ENCODE peak calls at places on chromosome 21, in four cellular contexts. G is AG09309, X is sigmoid colon, K is progenitor cell of endocrine pancreas. P is an unnamed sample.

GRCh38 chr21:35048183-35048601 is 910 bp downstream of the RUNX1 start:
- DNase-seq in G (no peak), X (no peak), K (no peak), P (no peak)

GRCh38 chr21:33662046-33662445 is 19.7 kb downstream of the ITSN1 start:
- DNase-seq in G (no peak), X (no peak), K (no peak), P (no peak)

GRCh38 chr21:31665397-31665796 is 5.9 kb downstream of the SOD1 start:
- DNase-seq in G (no peak), X (no peak), K (no peak), P (no peak)

GRCh38 chr21:31335957-31336738 is 7.9 kb downstream of the TIAM1 start:
- DNase-seq in G (peak; percentile 63), X (peak; percentile 70), K (no peak), P (no peak)

GRCh38 chr21:36550761-36551160 is 70.8 kb upstream of the CLDN14 start:
- DNase-seq in G (no peak), X (no peak), K (no peak), P (no peak)

GRCh38 chr21:46379105-46379504 is 55.1 kb downstream of the PCNT start:
- DNase-seq in G (no peak), X (no peak), K (no peak), P (no peak)

GRCh38 chr21:31310750-31311149 is 33.3 kb downstream of the TIAM1 start:
- DNase-seq in G (no peak), X (no peak), K (no peak), P (no peak)

GRCh38 chr21:42456457-42456856 is 39.6 kb downstream of the RSPH1 start:
- DNase-seq in G (no peak), X (no peak), K (no peak), P (no peak)

GRCh38 chr21:45150630-45151265 is 76.4 kb downstream of the ADARB1 start:
- DNase-seq in G (no peak), X (peak; percentile 48), K (no peak), P (no peak)

GRCh38 chr21:32136546-32136945 is 142.3 kb downstream of the MIS18A start:
- DNase-seq in G (no peak), X (no peak), K (no peak), P (no peak)

GRCh38 chr21:17538576-17538975 is 25.7 kb downstream of the CXADR start:
- DNase-seq in G (no peak), X (no peak), K (no peak), P (no peak)

GRCh38 chr21:27372381-27372780 is 405.5 kb upstream of the ADAMTS5 start:
- DNase-seq in G (no peak), X (no peak), K (no peak), P (no peak)

GRCh38 chr21:41664881-41665765 is 101.7 kb downstream of the RIPK4 start:
- DNase-seq in G (no peak), X (no peak), K (no peak), P (no peak)

GRCh38 chr21:28174006-28174405 is 818.7 kb downstream of the LTN1 start:
- DNase-seq in G (no peak), X (no peak), K (no peak), P (no peak)

GRCh38 chr21:34740198-34740597 is 71.4 kb downstream of the CLIC6 start:
- DNase-seq in G (no peak), X (no peak), K (no peak), P (no peak)

GRCh38 chr21:36859744-36860501 is 106.5 kb downstream of the HLCS start:
- DNase-seq in G (no peak), X (peak; percentile 79), K (no peak), P (no peak)

GRCh38 chr21:34073749-34074282 is 438 bp downstream of the MRPS6 start:
- DNase-seq in G (no peak), X (peak; percentile 64), K (peak; percentile 25), P (no peak)

GRCh38 chr21:40151611-40152010 is 284.4 kb downstream of the PCP4 start:
- DNase-seq in G (no peak), X (no peak), K (no peak), P (no peak)

GRCh38 chr21:45590246-45590725 is 48.0 kb upstream of the SLC19A1 start:
- DNase-seq in G (no peak), X (peak; percentile 87), K (peak; percentile 55), P (no peak)

GRCh38 chr21:28393279-28393678 is 599.4 kb downstream of the LTN1 start:
- DNase-seq in G (no peak), X (no peak), K (no peak), P (no peak)

GRCh38 chr21:18493420-18493819 is 89.8 kb upstream of the TMPRSS15 start:
- DNase-seq in G (no peak), X (no peak), K (no peak), P (no peak)

DNA sequence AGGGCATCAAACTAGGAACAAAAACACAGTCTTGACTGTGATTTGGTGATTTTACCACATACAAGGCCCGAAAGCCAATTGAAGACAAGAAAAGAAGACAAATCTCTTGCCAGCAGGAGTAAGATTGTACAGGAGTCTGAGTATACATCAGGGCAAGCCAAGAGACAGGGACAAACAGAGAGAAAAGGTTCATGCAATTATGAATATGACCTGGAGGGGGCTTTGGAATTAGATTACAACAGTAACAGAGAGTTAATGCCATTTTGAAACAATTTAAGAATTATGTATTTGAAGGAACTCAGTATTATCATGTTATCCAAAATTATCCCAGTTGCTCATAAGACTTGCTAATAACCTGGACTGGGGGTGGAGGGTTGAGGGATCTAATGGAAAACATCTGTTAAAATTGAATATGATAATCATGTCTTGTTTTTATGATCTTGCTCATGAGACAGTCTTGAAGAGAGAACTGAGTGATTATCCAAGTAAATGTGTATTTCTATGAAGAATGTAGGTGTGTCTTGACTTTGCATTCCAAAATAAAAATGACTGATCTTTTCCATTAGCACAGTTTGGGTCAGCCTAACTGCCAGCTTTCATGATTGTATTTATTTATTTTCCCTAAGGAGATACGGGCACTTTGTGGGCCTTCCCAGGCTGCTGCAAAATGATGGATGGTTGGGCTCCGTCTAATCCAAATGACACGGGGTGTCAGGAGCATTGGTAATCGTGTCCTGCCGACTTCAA is 117.7 kb downstream of the ERG start:
- DNase-seq in G (no peak), X (no peak), K (no peak), P (no peak)
- TF ChIP-seq CTCF in G (peak; percentile 27), X (no peak), K (peak; percentile 51), P (peak; percentile 11)

DNA sequence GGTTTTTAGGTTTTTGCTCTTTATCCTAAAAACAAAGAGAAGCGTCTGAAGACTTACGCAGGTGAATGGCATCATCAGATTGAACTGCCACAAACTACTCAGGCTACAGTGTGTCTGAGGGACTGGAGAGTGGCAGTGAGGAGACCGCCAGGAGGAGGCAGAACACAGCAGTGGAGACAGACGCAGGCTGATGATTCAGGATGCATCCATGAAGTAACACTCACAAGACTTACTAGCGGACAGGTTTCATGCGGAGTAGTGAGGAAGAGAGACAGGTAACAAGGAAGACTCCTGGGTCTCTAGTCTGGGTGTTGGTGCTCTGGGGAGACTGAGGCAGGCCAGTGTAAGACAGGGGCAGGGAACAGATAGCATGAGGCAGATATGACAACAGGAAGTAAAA is 5.7 kb downstream of the HSF2BP start:
- DNase-seq in G (no peak), X (no peak), K (no peak), P (no peak)
- TF ChIP-seq CTCF in G (no peak), X (no peak), K (no peak), P (no peak)

GRCh38 chr21:25964009-25964408 is 206.6 kb downstream of the APP start:
- DNase-seq in G (no peak), X (no peak), K (no peak), P (no peak)

GRCh38 chr21:25960423-25960822 is 210.1 kb downstream of the APP start:
- DNase-seq in G (no peak), X (no peak), K (no peak), P (no peak)

GRCh38 chr21:25961042-25961441 is 209.5 kb downstream of the APP start:
- DNase-seq in G (no peak), X (no peak), K (no peak), P (no peak)

GRCh38 chr21:25964926-25965325 is 205.6 kb downstream of the APP start:
- DNase-seq in G (no peak), X (no peak), K (no peak), P (no peak)

GRCh38 chr21:25963186-25963585 is 207.4 kb downstream of the APP start:
- DNase-seq in G (no peak), X (no peak), K (no peak), P (no peak)
- TF ChIP-seq CTCF in G (no peak), X (no peak), K (no peak), P (no peak)

GRCh38 chr21:25624511-25624910 is 14.5 kb upstream of the JAM2 start:
- DNase-seq in G (no peak), X (no peak), K (no peak), P (no peak)

GRCh38 chr21:25626752-25627151 is 12.3 kb upstream of the JAM2 start:
- DNase-seq in G (no peak), X (no peak), K (no peak), P (no peak)

DNA sequence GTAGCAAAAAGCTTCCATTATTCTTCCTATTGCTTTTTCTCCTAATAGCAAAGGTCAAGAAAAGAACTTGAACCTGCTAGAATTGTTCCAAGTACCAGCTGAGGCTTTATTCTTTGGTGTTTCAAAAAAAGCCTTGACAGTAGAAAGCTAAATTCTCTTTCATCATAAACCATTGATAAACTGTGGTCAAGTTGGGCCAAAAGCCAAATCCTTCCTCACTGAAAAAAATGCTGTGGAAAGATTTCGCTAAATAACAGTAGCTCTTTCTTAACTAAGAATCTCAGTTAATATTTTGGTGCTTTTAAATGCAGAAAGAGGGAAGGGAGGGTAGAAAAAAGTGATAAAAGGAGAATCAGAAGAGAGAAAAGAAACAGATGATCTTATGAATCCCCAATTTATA is 14.0 kb upstream of the JAM2 start:
- DNase-seq in G (no peak), X (no peak), K (no peak), P (no peak)
- TF ChIP-seq CTCF in G (no peak), X (no peak), K (no peak), P (no peak)

GRCh38 chr21:30072496-30072895 is 94.1 kb downstream of the CLDN17 start:
- DNase-seq in G (no peak), X (no peak), K (no peak), P (no peak)
- TF ChIP-seq CTCF in G (no peak), X (no peak), K (peak; percentile 45), P (no peak)

DNA sequence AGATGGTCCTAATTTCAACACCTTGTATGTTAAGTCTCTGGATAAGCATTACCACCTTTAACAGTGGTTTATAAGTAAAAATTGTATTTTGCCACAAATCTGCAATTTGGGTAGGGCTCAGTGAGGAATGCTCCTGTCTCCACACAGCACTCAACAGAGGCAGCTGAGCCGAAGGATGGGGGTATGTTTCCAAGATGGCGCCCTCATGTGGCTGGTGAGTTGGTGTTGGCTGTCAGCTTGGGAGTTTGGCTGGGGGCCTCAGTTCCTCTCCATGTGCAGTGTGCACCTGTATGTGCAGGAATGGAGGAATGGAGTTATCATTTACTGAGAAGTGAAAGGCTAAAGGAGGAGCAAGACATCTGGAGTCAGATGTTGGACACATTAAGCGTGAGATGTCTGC is 136.8 kb downstream of the GABPA start:
- DNase-seq in G (no peak), X (no peak), K (no peak), P (no peak)
- TF ChIP-seq CTCF in G (peak; percentile 6), X (no peak), K (no peak), P (no peak)